ENCODE peak calls at places on chromosomes 16 and 17, in nine cellular contexts. V, J, O, B, A, X, L, T and W are unnamed samples.

GRCh38 chr17:48565024-48565558 is 13.1 kb downstream of the HOXB4 start:
- DNase-seq in V (no peak), B (no peak), J (no peak), A (no peak), T (no peak), X (no peak), O (no peak), L (no peak), W (no peak)

GRCh38 chr16:4523686-4524085 is 14.9 kb downstream of the CDIP1 start:
- DNase-seq in J (no peak), B (no peak), O (no peak), V (no peak), L (no peak), X (no peak), T (no peak), A (no peak), W (no peak)

GRCh38 chr16:17351471-17352045 is 119.2 kb downstream of the XYLT1 start:
- DNase-seq in O (no peak), X (no peak), T (no peak), L (no peak), J (no peak), A (no peak), B (no peak), V (no peak), W (no peak)

GRCh38 chr17:73165616-73166404 is 1.0 kb downstream of the SSTR2 start:
- DNase-seq in J (no peak), T (no peak), V (peak), L (no peak), A (no peak), O (no peak), X (no peak), B (no peak), W (no peak)

GRCh38 chr17:67559381-67559966 is 158.3 kb upstream of the NOL11 start:
- DNase-seq in A (no peak), O (no peak), X (no peak), L (no peak), J (no peak), V (no peak), T (no peak), B (no peak), W (no peak)

GRCh38 chr17:44971776-44972483 is 3.8 kb upstream of the C1QL1 start:
- DNase-seq in V (peak), B (no peak), L (no peak), X (peak), T (no peak), O (no peak), A (no peak), J (no peak), W (no peak)

GRCh38 chr17:65536573-65537342 is 24.7 kb downstream of the AXIN2 start:
- DNase-seq in V (no peak), A (no peak), J (no peak), X (no peak), L (no peak), O (no peak), B (no peak), T (no peak), W (no peak)

GRCh38 chr16:89201467-89202377 is 1.4 kb upstream of the SLC22A31 start:
- DNase-seq in A (peak), T (peak), V (no peak), O (peak), L (peak), X (no peak), J (peak), B (peak), W (peak)

GRCh38 chr17:61393550-61393903 is 6.1 kb upstream of the TBX2 start:
- DNase-seq in X (no peak), V (no peak), J (no peak), T (no peak), O (no peak), A (no peak), L (no peak), B (no peak), W (no peak)

GRCh38 chr17:82931696-82932060 is 91.9 kb upstream of the ZNF750 start:
- DNase-seq in O (no peak), B (peak), A (peak), L (peak), T (no peak), J (peak), X (no peak), V (no peak), W (peak)

GRCh38 chr17:82097187-82097918 is 683 bp downstream of the FASN start:
- DNase-seq in J (peak), A (peak), V (peak), L (no peak), O (peak), B (peak), X (peak), T (peak), W (peak)

GRCh38 chr16:81004646-81005353 is 1.9 kb downstream of the CMC2 start:
- DNase-seq in L (no peak), B (peak), T (no peak), X (peak), A (peak), J (no peak), O (peak), V (peak), W (peak)

GRCh38 chr17:64128787-64129514 is 993 bp downstream of the ERN1 start:
- DNase-seq in L (no peak), A (peak), T (no peak), X (no peak), B (peak), V (peak), O (no peak), J (no peak), W (no peak)

GRCh38 chr17:50474523-50474922 is 4.1 kb upstream of the RSAD1 start:
- DNase-seq in J (no peak), A (no peak), B (peak), O (no peak), V (no peak), X (no peak), T (no peak), L (no peak), W (no peak)

GRCh38 chr17:56447166-56447565 is 146.3 kb upstream of the NOG start:
- DNase-seq in A (no peak), L (no peak), T (no peak), J (no peak), X (no peak), O (no peak), B (no peak), V (no peak), W (no peak)

GRCh38 chr16:55272787-55273186 is 51.2 kb upstream of the IRX6 start:
- DNase-seq in T (no peak), A (no peak), B (no peak), O (no peak), X (no peak), V (no peak), J (no peak), L (no peak), W (no peak)

GRCh38 chr17:79968116-79968515 is 67.6 kb downstream of the TBC1D16 start:
- DNase-seq in B (no peak), J (peak), X (no peak), T (no peak), A (no peak), V (no peak), L (peak), O (no peak), W (no peak)

GRCh38 chr17:2051388-2052237 is 3.3 kb upstream of the HIC1 start:
- DNase-seq in L (no peak), V (no peak), A (no peak), J (no peak), O (no peak), T (no peak), X (no peak), B (no peak), W (no peak)

GRCh38 chr17:74446551-74447500 is 14.9 kb downstream of the GPRC5C start:
- DNase-seq in X (no peak), J (peak), A (peak), O (peak), V (no peak), L (no peak), T (no peak), B (no peak), W (peak)

GRCh38 chr17:40485851-40486512 is 15.4 kb downstream of the TNS4 start:
- DNase-seq in V (peak), L (peak), X (peak), B (no peak), A (peak), O (no peak), T (no peak), J (no peak), W (peak)

GRCh38 chr16:86225905-86226371 is 284.4 kb upstream of the FOXF1 start:
- DNase-seq in O (no peak), A (no peak), T (no peak), J (no peak), V (no peak), X (no peak), L (peak), B (no peak), W (no peak)

GRCh38 chr17:77437017-77437416 is 296.2 kb downstream of the SEC14L1 start:
- DNase-seq in L (peak), O (no peak), A (peak), X (no peak), J (no peak), B (peak), V (no peak), T (no peak), W (peak)

GRCh38 chr16:23330583-23331249 is 28.6 kb downstream of the SCNN1B start:
- DNase-seq in V (no peak), L (no peak), B (peak), A (no peak), X (no peak), J (no peak), T (no peak), O (no peak), W (no peak)

GRCh38 chr17:40309031-40309937 is at the start of gene RARA:
- DNase-seq in X (no peak), J (peak), V (no peak), T (no peak), L (peak), A (peak), B (peak), O (no peak), W (peak)

GRCh38 chr17:64092952-64093451 is 36.9 kb downstream of the ERN1 start:
- DNase-seq in T (no peak), X (no peak), J (no peak), B (no peak), O (no peak), L (no peak), A (peak), V (no peak), W (peak)

GRCh38 chr16:12876778-12877177 is 24.6 kb upstream of the SHISA9 start:
- DNase-seq in J (no peak), O (no peak), T (no peak), L (no peak), B (no peak), A (no peak), V (no peak), X (no peak), W (no peak)

GRCh38 chr16:56301391-56301850 is 110.1 kb downstream of the GNAO1 start:
- DNase-seq in J (no peak), O (no peak), V (no peak), B (no peak), L (no peak), T (no peak), A (no peak), X (peak), W (no peak)

GRCh38 chr16:87143661-87144121 is 173.5 kb downstream of the C16orf95 start:
- DNase-seq in B (no peak), J (peak), X (no peak), A (no peak), V (no peak), L (no peak), T (no peak), O (no peak), W (no peak)

GRCh38 chr17:55660171-55660886 is 62.3 kb downstream of the TMEM100 start:
- DNase-seq in X (peak), O (no peak), B (no peak), T (no peak), L (no peak), V (no peak), A (no peak), J (no peak), W (peak)

GRCh38 chr17:5526821-5527598 is 40.6 kb downstream of the MIS12 start:
- DNase-seq in J (peak), L (peak), B (peak), X (peak), O (peak), A (peak), T (no peak), V (peak), W (peak)

GRCh38 chr16:30786936-30787612 is at the start of gene ZNF629:
- DNase-seq in B (peak), O (peak), X (no peak), L (peak), T (no peak), J (peak), V (peak), A (peak), W (peak)

GRCh38 chr16:80176114-80176513 is 364.7 kb upstream of the DYNLRB2 start:
- DNase-seq in J (no peak), V (no peak), A (no peak), L (no peak), O (no peak), B (no peak), T (no peak), X (peak), W (no peak)

GRCh38 chr16:25138130-25138529 is 26.6 kb downstream of the LCMT1 start:
- DNase-seq in L (no peak), T (no peak), B (no peak), X (no peak), J (no peak), A (no peak), V (no peak), O (no peak), W (no peak)

GRCh38 chr17:18041776-18042175 is 2.6 kb downstream of the GID4 start:
- DNase-seq in L (no peak), J (no peak), V (peak), B (no peak), X (peak), A (no peak), O (no peak), T (no peak), W (no peak)

GRCh38 chr16:19746561-19746960 is 28.5 kb downstream of the IQCK start:
- DNase-seq in O (no peak), V (no peak), B (no peak), T (no peak), J (no peak), A (no peak), L (no peak), X (no peak), W (no peak)

GRCh38 chr16:80231888-80232287 is 308.9 kb upstream of the DYNLRB2 start:
- DNase-seq in J (no peak), X (peak), T (no peak), B (no peak), O (no peak), L (no peak), A (peak), V (peak), W (no peak)

GRCh38 chr17:77433385-77434135 is 292.8 kb downstream of the SEC14L1 start:
- DNase-seq in O (no peak), T (no peak), V (no peak), B (no peak), L (peak), X (no peak), A (no peak), J (no peak), W (peak)

GRCh38 chr17:2466936-2467335 is 44.8 kb downstream of the METTL16 start:
- DNase-seq in J (no peak), B (no peak), L (no peak), A (no peak), T (no peak), V (no peak), X (peak), O (no peak), W (no peak)

GRCh38 chr17:47204722-47205418 is 4.3 kb upstream of the MYL4 start:
- DNase-seq in O (no peak), L (no peak), X (peak), A (peak), T (no peak), J (no peak), V (no peak), B (no peak), W (no peak)

GRCh38 chr16:28058839-28059589 is 4.5 kb downstream of the GSG1L start:
- DNase-seq in L (no peak), B (no peak), A (no peak), X (no peak), J (no peak), T (no peak), V (no peak), O (no peak), W (no peak)